ENCODE peak calls at places on chromosomes 1 and 21, in nine cellular contexts. I, A, L, G, B, C, F, O and K are unnamed samples.

GRCh38 chr1:110408488-110408887 is 994 bp upstream of the LAMTOR5 start:
- DNase-seq in I (peak), A (no peak), L (no peak), G (no peak), B (no peak), C (peak), F (no peak), O (no peak), K (no peak)

GRCh38 chr1:224353975-224354930 is 2.4 kb upstream of the CNIH4 start:
- DNase-seq in I (no peak), A (no peak), L (no peak), G (no peak), B (no peak), C (no peak), F (no peak), O (peak), K (no peak)

GRCh38 chr1:158095737-158096335 is 84.9 kb upstream of the CD1D start:
- DNase-seq in I (peak), A (peak), L (peak), G (no peak), B (peak), C (peak), F (peak), O (peak), K (peak)

GRCh38 chr1:238469146-238469601 is 578.5 kb upstream of the ZP4 start:
- DNase-seq in I (no peak), A (no peak), L (no peak), G (no peak), B (no peak), C (peak), F (no peak), O (no peak), K (no peak)

GRCh38 chr1:63991685-63992084 is 211.7 kb upstream of the UBE2U start:
- DNase-seq in I (no peak), A (no peak), L (no peak), G (no peak), B (no peak), C (no peak), F (no peak), O (no peak), K (no peak)

GRCh38 chr1:177753655-177754054 is 216.2 kb downstream of the SEC16B start:
- DNase-seq in I (no peak), A (no peak), L (no peak), G (no peak), B (no peak), C (no peak), F (no peak), O (no peak), K (no peak)

GRCh38 chr1:110509655-110510054 is 9.3 kb downstream of the KCNA10 start:
- DNase-seq in I (no peak), A (no peak), L (no peak), G (no peak), B (no peak), C (no peak), F (no peak), O (no peak), K (no peak)

GRCh38 chr21:39073063-39073462 is 110.2 kb downstream of the PSMG1 start:
- DNase-seq in I (no peak), A (no peak), L (no peak), G (no peak), B (peak), C (no peak), F (no peak), O (no peak), K (no peak)

GRCh38 chr1:19612516-19612915 is 31.6 kb upstream of the NBL1 start:
- DNase-seq in I (no peak), A (no peak), L (no peak), G (no peak), B (no peak), C (no peak), F (no peak), O (no peak), K (no peak)

GRCh38 chr1:34131396-34132160 is 33.5 kb downstream of the CSMD2 start:
- DNase-seq in I (no peak), A (no peak), L (no peak), G (no peak), B (no peak), C (peak), F (no peak), O (no peak), K (no peak)

GRCh38 chr21:43020177-43020576 is 45.8 kb downstream of the PKNOX1 start:
- DNase-seq in I (no peak), A (no peak), L (no peak), G (no peak), B (no peak), C (no peak), F (no peak), O (no peak), K (no peak)

GRCh38 chr1:153058154-153058553 is 842 bp upstream of the SPRR2A start:
- DNase-seq in I (peak), A (no peak), L (no peak), G (no peak), B (no peak), C (no peak), F (no peak), O (no peak), K (no peak)

GRCh38 chr1:39540504-39541031 is 36.0 kb downstream of the PABPC4 start:
- DNase-seq in I (no peak), A (no peak), L (no peak), G (no peak), B (no peak), C (peak), F (no peak), O (no peak), K (no peak)

GRCh38 chr1:23194119-23194984 is 22.9 kb downstream of the HTR1D start:
- DNase-seq in I (peak), A (no peak), L (peak), G (no peak), B (no peak), C (peak), F (no peak), O (no peak), K (no peak)

GRCh38 chr1:224256642-224257041 is 73.3 kb downstream of the NVL start:
- DNase-seq in I (no peak), A (no peak), L (peak), G (no peak), B (no peak), C (no peak), F (no peak), O (no peak), K (peak)

GRCh38 chr1:229181419-229181818 is 89.5 kb upstream of the RAB4A start:
- DNase-seq in I (no peak), A (no peak), L (no peak), G (no peak), B (no peak), C (no peak), F (no peak), O (no peak), K (no peak)

GRCh38 chr1:1212780-1213152 is 1.2 kb downstream of the TNFRSF4 start:
- DNase-seq in I (no peak), A (no peak), L (no peak), G (no peak), B (no peak), C (no peak), F (peak), O (no peak), K (no peak)

GRCh38 chr1:29853716-29854330 is 617.5 kb downstream of the PTPRU start:
- DNase-seq in I (no peak), A (no peak), L (no peak), G (no peak), B (no peak), C (no peak), F (no peak), O (no peak), K (no peak)

GRCh38 chr1:228917342-228917741 is 182.1 kb downstream of the RHOU start:
- DNase-seq in I (no peak), A (no peak), L (no peak), G (no peak), B (no peak), C (no peak), F (no peak), O (no peak), K (no peak)

GRCh38 chr1:207762622-207763021 is 10.8 kb downstream of the CD46 start:
- DNase-seq in I (no peak), A (no peak), L (no peak), G (no peak), B (no peak), C (no peak), F (no peak), O (no peak), K (no peak)

GRCh38 chr1:3383679-3384078 is 70.8 kb upstream of the ARHGEF16 start:
- DNase-seq in I (no peak), A (no peak), L (no peak), G (no peak), B (no peak), C (no peak), F (no peak), O (no peak), K (no peak)

GRCh38 chr1:3387401-3387800 is 67.1 kb upstream of the ARHGEF16 start:
- DNase-seq in I (no peak), A (no peak), L (no peak), G (no peak), B (no peak), C (no peak), F (no peak), O (no peak), K (no peak)

GRCh38 chr1:3386603-3387002 is 67.9 kb upstream of the ARHGEF16 start:
- DNase-seq in I (no peak), A (no peak), L (no peak), G (no peak), B (no peak), C (no peak), F (no peak), O (no peak), K (no peak)

GRCh38 chr1:3381901-3382300 is 72.6 kb upstream of the ARHGEF16 start:
- DNase-seq in I (no peak), A (no peak), L (no peak), G (no peak), B (no peak), C (no peak), F (no peak), O (no peak), K (no peak)

DNA sequence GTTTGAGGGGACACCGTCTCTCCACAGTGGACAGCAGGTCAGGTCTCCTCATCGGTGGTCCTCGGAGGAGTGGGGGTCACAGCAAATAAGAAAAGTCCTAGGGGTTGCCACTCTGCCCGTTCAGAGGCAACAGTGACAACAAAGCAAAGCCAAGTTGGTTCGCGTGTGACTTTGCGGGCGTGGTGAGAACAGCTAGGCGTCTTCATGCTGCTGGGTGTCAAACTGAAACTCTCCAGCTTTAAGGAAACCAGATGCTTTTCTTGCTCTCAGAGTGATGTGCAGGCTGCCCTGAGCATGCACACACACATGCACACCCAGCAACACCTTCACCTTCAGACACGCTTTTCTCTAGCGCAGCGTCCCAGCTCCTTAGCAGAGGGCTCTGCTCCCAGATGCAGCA is 70.1 kb upstream of the ARHGEF16 start:
- DNase-seq in I (no peak), A (no peak), L (no peak), G (no peak), B (no peak), C (peak), F (no peak), O (no peak), K (no peak)
- TF ChIP-seq EZH2phosphoT487 in I (no peak), A (no peak), L (no peak), G (no peak), B (no peak), C (no peak), F (no peak), O (no peak), K (no peak)

GRCh38 chr1:184210048-184210447 is 158.5 kb downstream of the TSEN15 start:
- DNase-seq in I (no peak), A (no peak), L (no peak), G (no peak), B (no peak), C (peak), F (no peak), O (peak), K (no peak)

GRCh38 chr1:184214128-184214527 is 162.6 kb downstream of the TSEN15 start:
- DNase-seq in I (no peak), A (no peak), L (no peak), G (no peak), B (no peak), C (no peak), F (no peak), O (no peak), K (no peak)

GRCh38 chr1:184212649-184213314 is 161.3 kb downstream of the TSEN15 start:
- DNase-seq in I (peak), A (no peak), L (no peak), G (peak), B (no peak), C (peak), F (no peak), O (peak), K (no peak)

GRCh38 chr1:184208622-184209021 is 157.1 kb downstream of the TSEN15 start:
- DNase-seq in I (no peak), A (no peak), L (no peak), G (no peak), B (no peak), C (no peak), F (no peak), O (no peak), K (no peak)

GRCh38 chr1:184210822-184211221 is 159.3 kb downstream of the TSEN15 start:
- DNase-seq in I (no peak), A (no peak), L (no peak), G (no peak), B (peak), C (no peak), F (peak), O (no peak), K (peak)
- TF ChIP-seq EZH2phosphoT487 in I (no peak), A (no peak), L (no peak), G (no peak), B (no peak), C (no peak), F (no peak), O (no peak), K (no peak)

GRCh38 chr1:15153184-15153841 is at the start of gene TMEM51:
- DNase-seq in I (peak), A (no peak), L (peak), G (no peak), B (peak), C (peak), F (peak), O (peak), K (peak)

GRCh38 chr1:15152318-15153183 is 996 bp upstream of the TMEM51 start:
- DNase-seq in I (peak), A (no peak), L (peak), G (peak), B (peak), C (peak), F (peak), O (peak), K (peak)

GRCh38 chr1:15150376-15150775 is 3.2 kb upstream of the TMEM51 start:
- DNase-seq in I (no peak), A (no peak), L (no peak), G (no peak), B (no peak), C (no peak), F (no peak), O (no peak), K (no peak)

GRCh38 chr1:15151871-15152270 is 1.7 kb upstream of the TMEM51 start:
- DNase-seq in I (no peak), A (no peak), L (no peak), G (no peak), B (no peak), C (no peak), F (peak), O (no peak), K (no peak)

GRCh38 chr1:15151377-15151806 is 2.2 kb upstream of the TMEM51 start:
- DNase-seq in I (no peak), A (no peak), L (peak), G (no peak), B (no peak), C (no peak), F (peak), O (peak), K (no peak)
- TF ChIP-seq EZH2phosphoT487 in I (no peak), A (no peak), L (no peak), G (no peak), B (no peak), C (no peak), F (no peak), O (no peak), K (no peak)

DNA sequence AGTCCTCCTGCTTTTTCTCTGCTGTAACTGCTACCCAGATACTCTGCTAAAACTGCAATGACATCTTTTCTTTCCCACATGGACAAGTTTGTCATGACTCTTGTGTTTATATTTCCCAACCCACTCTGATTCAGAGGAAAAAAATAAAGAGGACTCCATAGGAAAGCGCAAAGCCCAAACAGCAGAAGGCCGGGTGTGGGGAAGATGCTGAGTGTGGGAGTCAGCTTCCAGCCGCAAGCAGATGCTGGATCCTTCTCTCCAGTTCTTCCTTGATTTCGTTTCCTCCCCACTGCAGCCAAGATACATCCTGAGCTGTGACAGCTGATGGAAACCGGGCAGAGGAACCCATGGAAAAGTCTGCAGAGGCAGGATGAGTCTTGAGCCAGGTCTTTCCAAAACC is 498.2 kb downstream of the PLPP3 start:
- DNase-seq in I (no peak), A (no peak), L (no peak), G (no peak), B (no peak), C (peak), F (no peak), O (no peak), K (no peak)
- TF ChIP-seq EZH2phosphoT487 in I (no peak), A (no peak), L (no peak), G (no peak), B (no peak), C (no peak), F (no peak), O (no peak), K (no peak)

DNA sequence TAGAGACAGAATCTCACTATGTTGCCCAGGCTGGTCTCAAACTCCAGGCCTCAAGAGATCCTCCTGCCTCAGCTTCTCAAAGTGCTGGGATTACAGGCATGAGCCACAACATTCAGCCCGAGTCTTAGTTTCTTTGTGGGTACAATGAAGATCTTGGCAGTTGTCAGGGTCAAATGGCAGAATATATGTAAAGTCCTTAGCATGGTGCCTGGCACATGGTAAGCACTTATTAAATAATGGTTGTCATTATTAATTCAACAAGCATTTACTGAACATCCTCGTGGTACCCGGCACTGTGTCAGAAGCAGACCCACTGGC is 53.6 kb upstream of the TENT5B start:
- DNase-seq in I (no peak), A (no peak), L (no peak), G (no peak), B (no peak), C (no peak), F (no peak), O (no peak), K (no peak)
- TF ChIP-seq EZH2phosphoT487 in I (no peak), A (no peak), L (no peak), G (no peak), B (no peak), C (no peak), F (no peak), O (no peak), K (no peak)

GRCh38 chr1:246142320-246142893 is 364.7 kb downstream of the SMYD3 start:
- DNase-seq in I (peak), A (no peak), L (no peak), G (peak), B (no peak), C (peak), F (no peak), O (peak), K (no peak)
- TF ChIP-seq EZH2phosphoT487 in I (no peak), A (no peak), L (no peak), G (no peak), B (no peak), C (no peak), F (no peak), O (no peak), K (no peak)

GRCh38 chr1:223210786-223211115 is 67.7 kb upstream of the TLR5 start:
- DNase-seq in I (no peak), A (no peak), L (no peak), G (no peak), B (no peak), C (peak), F (no peak), O (no peak), K (no peak)
- TF ChIP-seq EZH2phosphoT487 in I (no peak), A (no peak), L (no peak), G (no peak), B (no peak), C (no peak), F (no peak), O (no peak), K (no peak)

DNA sequence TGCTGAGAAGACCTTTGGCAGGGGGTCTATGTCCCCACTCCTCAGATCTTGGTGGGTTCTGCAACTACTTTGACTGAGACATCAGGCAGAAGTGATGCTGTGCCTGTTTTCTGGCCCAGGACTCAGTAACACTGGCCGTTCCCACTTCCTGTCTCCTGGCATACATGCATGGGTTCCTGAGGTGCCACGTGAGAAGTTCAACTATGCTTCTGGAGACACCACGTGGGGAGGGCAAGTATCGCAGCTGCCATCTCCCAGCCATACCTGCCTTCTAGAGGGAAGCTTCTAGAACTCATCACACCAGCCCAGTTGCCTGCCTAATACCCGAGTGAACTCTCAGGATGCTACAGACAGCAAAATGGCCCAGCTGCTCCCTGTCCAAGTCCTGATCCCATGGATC is 65.8 kb downstream of the TRABD2B start:
- DNase-seq in I (peak), A (peak), L (no peak), G (peak), B (peak), C (no peak), F (no peak), O (no peak), K (peak)
- TF ChIP-seq EZH2phosphoT487 in I (no peak), A (no peak), L (no peak), G (no peak), B (no peak), C (no peak), F (no peak), O (no peak), K (no peak)

DNA sequence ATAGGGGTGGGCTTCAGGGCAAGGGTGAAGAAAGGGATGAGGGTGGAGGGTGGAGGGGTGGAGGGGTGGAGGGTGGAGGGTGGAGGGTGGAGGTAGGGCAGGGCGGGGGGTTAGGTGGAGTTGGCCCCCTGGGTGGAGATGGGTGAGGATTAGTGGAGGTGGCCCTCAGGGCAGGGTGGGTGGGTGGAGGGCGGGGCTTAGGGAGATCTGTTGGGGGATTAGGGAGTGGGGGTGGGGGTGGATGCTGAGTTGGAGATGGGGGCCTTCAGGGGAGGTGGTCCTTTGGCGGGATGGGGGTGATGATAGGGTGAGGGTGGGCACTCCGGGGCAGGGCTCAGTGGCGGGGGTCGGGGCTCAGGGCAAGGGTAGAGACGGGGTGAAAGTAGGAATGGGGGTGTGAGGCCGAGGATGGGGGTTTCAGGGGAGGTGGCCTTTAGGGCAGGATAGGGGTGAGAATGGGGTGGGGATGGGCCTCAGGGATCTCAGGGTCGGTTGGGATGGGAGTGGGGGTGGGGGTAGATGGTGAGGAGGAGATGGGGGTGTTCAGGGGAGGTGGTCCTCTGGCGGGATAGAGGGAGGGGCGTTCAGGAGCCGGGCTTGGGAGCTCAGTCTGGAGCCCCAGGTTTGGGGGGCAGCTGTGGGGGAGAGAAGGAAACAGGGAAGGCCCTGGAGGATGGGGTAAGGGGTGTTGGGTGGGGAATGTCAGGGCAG is 796 bp upstream of the DNMT3L start:
- DNase-seq in I (no peak), A (no peak), L (no peak), G (no peak), B (no peak), C (no peak), F (no peak), O (peak), K (no peak)
- TF ChIP-seq EZH2phosphoT487 in I (no peak), A (no peak), L (no peak), G (no peak), B (no peak), C (no peak), F (no peak), O (no peak), K (no peak)